ENCODE peak calls at places on chromosomes 5 and 9, in ten cellular contexts. One of them, this sample, is unnamed.

GRCh38 chr9:95327239-95327865 is 9.8 kb upstream of the FANCC start:
- DNase-seq in GM03348: no peak
- DNase-seq in CD4-positive, CD25-positive, alpha-beta regulatory T cell: no peak
- DNase-seq in kidney epithelial cell: no peak
- DNase-seq in stimulated activated naive B cell treated with anti-CD40 and anti-IgM and Interleukin-4, amounts not matched to agents 10 μg/mL and 1 μg/mL and 100 μg/mL, for 72 hours: no peak
- DNase-seq in CD4-positive, alpha-beta memory T cell: no peak
- DNase-seq in stimulated activated CD4-positive, alpha-beta T cell treated with anti-CD3 and anti-CD28 coated beads, Interleukin-2, amount 100 ng/mL, for 48 hours: no peak
- DNase-seq in activated naive CD4-positive, alpha-beta T cell: no peak
- DNase-seq in HFF-Myc: no peak
- DNase-seq in natural killer cell: no peak
- DNase-seq in this sample: no peak

GRCh38 chr9:110179734-110180133 is 28.2 kb downstream of the C9orf152 start:
- DNase-seq in GM03348: peak
- DNase-seq in CD4-positive, CD25-positive, alpha-beta regulatory T cell: no peak
- DNase-seq in kidney epithelial cell: peak
- DNase-seq in stimulated activated naive B cell treated with anti-CD40 and anti-IgM and Interleukin-4, amounts not matched to agents 10 μg/mL and 1 μg/mL and 100 μg/mL, for 72 hours: no peak
- DNase-seq in CD4-positive, alpha-beta memory T cell: no peak
- DNase-seq in stimulated activated CD4-positive, alpha-beta T cell treated with anti-CD3 and anti-CD28 coated beads, Interleukin-2, amount 100 ng/mL, for 48 hours: no peak
- DNase-seq in activated naive CD4-positive, alpha-beta T cell: no peak
- DNase-seq in HFF-Myc: peak
- DNase-seq in natural killer cell: no peak
- DNase-seq in this sample: no peak

GRCh38 chr9:134236001-134236421 is 71.6 kb upstream of the RNU6ATAC start:
- DNase-seq in GM03348: peak
- DNase-seq in CD4-positive, CD25-positive, alpha-beta regulatory T cell: no peak
- DNase-seq in kidney epithelial cell: no peak
- DNase-seq in stimulated activated naive B cell treated with anti-CD40 and anti-IgM and Interleukin-4, amounts not matched to agents 10 μg/mL and 1 μg/mL and 100 μg/mL, for 72 hours: no peak
- DNase-seq in CD4-positive, alpha-beta memory T cell: no peak
- DNase-seq in stimulated activated CD4-positive, alpha-beta T cell treated with anti-CD3 and anti-CD28 coated beads, Interleukin-2, amount 100 ng/mL, for 48 hours: no peak
- DNase-seq in activated naive CD4-positive, alpha-beta T cell: no peak
- DNase-seq in HFF-Myc: no peak
- DNase-seq in natural killer cell: no peak
- DNase-seq in this sample: no peak

GRCh38 chr5:60992871-60993270 is 47.9 kb downstream of the NDUFAF2 start:
- DNase-seq in GM03348: no peak
- DNase-seq in CD4-positive, CD25-positive, alpha-beta regulatory T cell: no peak
- DNase-seq in kidney epithelial cell: no peak
- DNase-seq in stimulated activated naive B cell treated with anti-CD40 and anti-IgM and Interleukin-4, amounts not matched to agents 10 μg/mL and 1 μg/mL and 100 μg/mL, for 72 hours: no peak
- DNase-seq in CD4-positive, alpha-beta memory T cell: no peak
- DNase-seq in stimulated activated CD4-positive, alpha-beta T cell treated with anti-CD3 and anti-CD28 coated beads, Interleukin-2, amount 100 ng/mL, for 48 hours: no peak
- DNase-seq in activated naive CD4-positive, alpha-beta T cell: no peak
- DNase-seq in HFF-Myc: no peak
- DNase-seq in natural killer cell: no peak
- DNase-seq in this sample: no peak

GRCh38 chr5:126383755-126384154 is 39.5 kb upstream of the GRAMD2B start:
- DNase-seq in GM03348: no peak
- DNase-seq in CD4-positive, CD25-positive, alpha-beta regulatory T cell: no peak
- DNase-seq in kidney epithelial cell: no peak
- DNase-seq in stimulated activated naive B cell treated with anti-CD40 and anti-IgM and Interleukin-4, amounts not matched to agents 10 μg/mL and 1 μg/mL and 100 μg/mL, for 72 hours: no peak
- DNase-seq in CD4-positive, alpha-beta memory T cell: no peak
- DNase-seq in stimulated activated CD4-positive, alpha-beta T cell treated with anti-CD3 and anti-CD28 coated beads, Interleukin-2, amount 100 ng/mL, for 48 hours: no peak
- DNase-seq in activated naive CD4-positive, alpha-beta T cell: no peak
- DNase-seq in HFF-Myc: no peak
- DNase-seq in natural killer cell: no peak
- DNase-seq in this sample: no peak

GRCh38 chr5:4882186-4882585 is 257.9 kb upstream of the ADAMTS16 start:
- DNase-seq in GM03348: no peak
- DNase-seq in CD4-positive, CD25-positive, alpha-beta regulatory T cell: no peak
- DNase-seq in kidney epithelial cell: no peak
- DNase-seq in stimulated activated naive B cell treated with anti-CD40 and anti-IgM and Interleukin-4, amounts not matched to agents 10 μg/mL and 1 μg/mL and 100 μg/mL, for 72 hours: no peak
- DNase-seq in CD4-positive, alpha-beta memory T cell: no peak
- DNase-seq in stimulated activated CD4-positive, alpha-beta T cell treated with anti-CD3 and anti-CD28 coated beads, Interleukin-2, amount 100 ng/mL, for 48 hours: no peak
- DNase-seq in activated naive CD4-positive, alpha-beta T cell: no peak
- DNase-seq in HFF-Myc: no peak
- DNase-seq in natural killer cell: no peak
- DNase-seq in this sample: no peak

GRCh38 chr5:148984333-148984732 is 78.5 kb downstream of the SH3TC2 start:
- DNase-seq in GM03348: no peak
- DNase-seq in CD4-positive, CD25-positive, alpha-beta regulatory T cell: no peak
- DNase-seq in kidney epithelial cell: peak
- DNase-seq in stimulated activated naive B cell treated with anti-CD40 and anti-IgM and Interleukin-4, amounts not matched to agents 10 μg/mL and 1 μg/mL and 100 μg/mL, for 72 hours: no peak
- DNase-seq in CD4-positive, alpha-beta memory T cell: no peak
- DNase-seq in stimulated activated CD4-positive, alpha-beta T cell treated with anti-CD3 and anti-CD28 coated beads, Interleukin-2, amount 100 ng/mL, for 48 hours: no peak
- DNase-seq in activated naive CD4-positive, alpha-beta T cell: no peak
- DNase-seq in HFF-Myc: no peak
- DNase-seq in natural killer cell: no peak
- DNase-seq in this sample: no peak

GRCh38 chr9:121447341-121447834 is 52.3 kb downstream of the GGTA1 start:
- DNase-seq in GM03348: peak
- DNase-seq in CD4-positive, CD25-positive, alpha-beta regulatory T cell: no peak
- DNase-seq in kidney epithelial cell: peak
- DNase-seq in stimulated activated naive B cell treated with anti-CD40 and anti-IgM and Interleukin-4, amounts not matched to agents 10 μg/mL and 1 μg/mL and 100 μg/mL, for 72 hours: no peak
- DNase-seq in CD4-positive, alpha-beta memory T cell: no peak
- DNase-seq in stimulated activated CD4-positive, alpha-beta T cell treated with anti-CD3 and anti-CD28 coated beads, Interleukin-2, amount 100 ng/mL, for 48 hours: no peak
- DNase-seq in activated naive CD4-positive, alpha-beta T cell: no peak
- DNase-seq in HFF-Myc: peak
- DNase-seq in natural killer cell: no peak
- DNase-seq in this sample: no peak

GRCh38 chr9:70607926-70608325 is 193.5 kb upstream of the KLF9 start:
- DNase-seq in GM03348: no peak
- DNase-seq in CD4-positive, CD25-positive, alpha-beta regulatory T cell: no peak
- DNase-seq in kidney epithelial cell: no peak
- DNase-seq in stimulated activated naive B cell treated with anti-CD40 and anti-IgM and Interleukin-4, amounts not matched to agents 10 μg/mL and 1 μg/mL and 100 μg/mL, for 72 hours: peak
- DNase-seq in CD4-positive, alpha-beta memory T cell: no peak
- DNase-seq in stimulated activated CD4-positive, alpha-beta T cell treated with anti-CD3 and anti-CD28 coated beads, Interleukin-2, amount 100 ng/mL, for 48 hours: no peak
- DNase-seq in activated naive CD4-positive, alpha-beta T cell: no peak
- DNase-seq in HFF-Myc: no peak
- DNase-seq in natural killer cell: no peak
- DNase-seq in this sample: no peak

GRCh38 chr9:82606761-82607382 is 456.1 kb downstream of the RASEF start:
- DNase-seq in GM03348: peak
- DNase-seq in CD4-positive, CD25-positive, alpha-beta regulatory T cell: no peak
- DNase-seq in kidney epithelial cell: peak
- DNase-seq in stimulated activated naive B cell treated with anti-CD40 and anti-IgM and Interleukin-4, amounts not matched to agents 10 μg/mL and 1 μg/mL and 100 μg/mL, for 72 hours: peak
- DNase-seq in CD4-positive, alpha-beta memory T cell: no peak
- DNase-seq in stimulated activated CD4-positive, alpha-beta T cell treated with anti-CD3 and anti-CD28 coated beads, Interleukin-2, amount 100 ng/mL, for 48 hours: no peak
- DNase-seq in activated naive CD4-positive, alpha-beta T cell: no peak
- DNase-seq in HFF-Myc: peak
- DNase-seq in natural killer cell: no peak
- DNase-seq in this sample: no peak

GRCh38 chr5:156755421-156756087 is 94.5 kb upstream of the PPP1R2B start:
- DNase-seq in GM03348: no peak
- DNase-seq in CD4-positive, CD25-positive, alpha-beta regulatory T cell: no peak
- DNase-seq in kidney epithelial cell: no peak
- DNase-seq in stimulated activated naive B cell treated with anti-CD40 and anti-IgM and Interleukin-4, amounts not matched to agents 10 μg/mL and 1 μg/mL and 100 μg/mL, for 72 hours: no peak
- DNase-seq in CD4-positive, alpha-beta memory T cell: no peak
- DNase-seq in stimulated activated CD4-positive, alpha-beta T cell treated with anti-CD3 and anti-CD28 coated beads, Interleukin-2, amount 100 ng/mL, for 48 hours: no peak
- DNase-seq in activated naive CD4-positive, alpha-beta T cell: no peak
- DNase-seq in HFF-Myc: no peak
- DNase-seq in natural killer cell: no peak
- DNase-seq in this sample: no peak

GRCh38 chr5:82448374-82448773 is 170.2 kb upstream of the RPS23 start:
- DNase-seq in GM03348: no peak
- DNase-seq in CD4-positive, CD25-positive, alpha-beta regulatory T cell: no peak
- DNase-seq in kidney epithelial cell: no peak
- DNase-seq in stimulated activated naive B cell treated with anti-CD40 and anti-IgM and Interleukin-4, amounts not matched to agents 10 μg/mL and 1 μg/mL and 100 μg/mL, for 72 hours: no peak
- DNase-seq in CD4-positive, alpha-beta memory T cell: no peak
- DNase-seq in stimulated activated CD4-positive, alpha-beta T cell treated with anti-CD3 and anti-CD28 coated beads, Interleukin-2, amount 100 ng/mL, for 48 hours: no peak
- DNase-seq in activated naive CD4-positive, alpha-beta T cell: no peak
- DNase-seq in HFF-Myc: no peak
- DNase-seq in natural killer cell: no peak
- DNase-seq in this sample: no peak

GRCh38 chr9:101486693-101487442 is 46.8 kb upstream of the RNF20 start:
- DNase-seq in GM03348: peak
- DNase-seq in CD4-positive, CD25-positive, alpha-beta regulatory T cell: no peak
- DNase-seq in kidney epithelial cell: no peak
- DNase-seq in stimulated activated naive B cell treated with anti-CD40 and anti-IgM and Interleukin-4, amounts not matched to agents 10 μg/mL and 1 μg/mL and 100 μg/mL, for 72 hours: no peak
- DNase-seq in CD4-positive, alpha-beta memory T cell: no peak
- DNase-seq in stimulated activated CD4-positive, alpha-beta T cell treated with anti-CD3 and anti-CD28 coated beads, Interleukin-2, amount 100 ng/mL, for 48 hours: no peak
- DNase-seq in activated naive CD4-positive, alpha-beta T cell: no peak
- DNase-seq in HFF-Myc: no peak
- DNase-seq in natural killer cell: no peak
- DNase-seq in this sample: no peak

GRCh38 chr5:59107692-59108091 is 524.8 kb downstream of the RAB3C start:
- DNase-seq in GM03348: no peak
- DNase-seq in CD4-positive, CD25-positive, alpha-beta regulatory T cell: no peak
- DNase-seq in kidney epithelial cell: no peak
- DNase-seq in stimulated activated naive B cell treated with anti-CD40 and anti-IgM and Interleukin-4, amounts not matched to agents 10 μg/mL and 1 μg/mL and 100 μg/mL, for 72 hours: no peak
- DNase-seq in CD4-positive, alpha-beta memory T cell: no peak
- DNase-seq in stimulated activated CD4-positive, alpha-beta T cell treated with anti-CD3 and anti-CD28 coated beads, Interleukin-2, amount 100 ng/mL, for 48 hours: no peak
- DNase-seq in activated naive CD4-positive, alpha-beta T cell: no peak
- DNase-seq in HFF-Myc: no peak
- DNase-seq in natural killer cell: no peak
- DNase-seq in this sample: no peak